ENCODE peak calls at places on chromosome 3, in four cellular contexts. G is IMR-90, H is A549, V is K562. P is an unnamed sample.

GRCh38 chr3:194091141-194091540 is 44.8 kb upstream of the HES1 start:
- DNase-seq in G (peak; percentile 72), H (peak; percentile 41), V (no peak), P (no peak)

GRCh38 chr3:38649500-38650247 is at the start of gene SCN5A:
- DNase-seq in G (no peak), H (peak; percentile 55), V (peak; percentile 95), P (no peak)

GRCh38 chr3:136366289-136366688 is 116.1 kb downstream of the PCCB start:
- DNase-seq in G (peak; percentile 68), H (no peak), V (no peak), P (no peak)

GRCh38 chr3:30982676-30983075 is 88.2 kb upstream of the GADL1 start:
- DNase-seq in G (no peak), H (no peak), V (no peak), P (no peak)

GRCh38 chr3:188721990-188722389 is 449.8 kb upstream of the TPRG1 start:
- DNase-seq in G (peak; percentile 16), H (no peak), V (no peak), P (no peak)

GRCh38 chr3:94101860-94102259 is 39.0 kb downstream of the NSUN3 start:
- DNase-seq in G (peak; percentile 15), H (no peak), V (no peak), P (no peak)

GRCh38 chr3:169112153-169112892 is 551.2 kb downstream of the MECOM start:
- DNase-seq in G (peak; percentile 93), H (no peak), V (no peak), P (peak; percentile 50)

GRCh38 chr3:65200312-65200711 is 512.5 kb upstream of the ADAMTS9 start:
- DNase-seq in G (no peak), H (no peak), V (no peak), P (no peak)

GRCh38 chr3:109927161-109927560 is 589.8 kb upstream of the DPPA4 start:
- DNase-seq in G (peak; percentile 98), H (peak; percentile 78), V (no peak), P (peak; percentile 40)

GRCh38 chr3:125481786-125482185 is 38.2 kb downstream of the SNX4 start:
- DNase-seq in G (no peak), H (no peak), V (no peak), P (no peak)

DNA sequence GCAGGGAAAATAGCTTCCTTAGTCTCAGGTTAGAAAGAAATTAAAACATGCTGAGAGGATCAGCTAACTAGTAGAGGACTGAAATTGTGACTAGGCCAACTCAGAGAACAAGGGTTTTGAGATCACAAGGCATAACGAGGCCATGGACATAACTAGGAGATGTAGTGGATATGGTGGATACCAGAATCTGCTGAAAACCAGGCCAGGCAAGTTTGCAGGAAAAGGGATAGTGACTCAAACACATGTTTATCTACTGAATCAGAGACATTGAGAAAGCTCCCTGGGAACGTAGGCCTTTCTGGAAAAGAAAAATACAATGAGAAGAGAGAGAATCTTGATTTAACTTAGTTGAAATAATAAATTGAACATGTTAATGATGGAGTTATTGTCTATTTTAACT is 326.5 kb upstream of the GBE1 start:
- DNase-seq in G (peak; percentile 67), H (no peak), V (no peak), P (peak; percentile 3)
- TF ChIP-seq SMC3 in G (no peak), H (no peak), V (no peak), P (no peak)

GRCh38 chr3:126620743-126621142 is 34.2 kb downstream of the TXNRD3 start:
- DNase-seq in G (no peak), H (no peak), V (no peak), P (no peak)
- TF ChIP-seq MAFK in G (no peak), H (no peak), V (no peak), P (no peak)

GRCh38 chr3:114450008-114450596 is 156.3 kb downstream of the TIGIT start:
- DNase-seq in G (no peak), H (no peak), V (no peak), P (no peak)
- TF ChIP-seq POLR2A in G (no peak), H (no peak), V (no peak), P (no peak)

GRCh38 chr3:86711634-86712033 is 279.3 kb downstream of the VGLL3 start:
- DNase-seq in G (no peak), H (no peak), V (no peak), P (no peak)

GRCh38 chr3:86708908-86709307 is 282.0 kb downstream of the VGLL3 start:
- DNase-seq in G (no peak), H (no peak), V (no peak), P (no peak)
- TF ChIP-seq SMC3 in G (no peak), H (no peak), V (no peak), P (no peak)

GRCh38 chr3:56323986-56324420 is 144.3 kb downstream of the ERC2 start:
- DNase-seq in G (peak; percentile 49), H (no peak), V (peak; percentile 20), P (no peak)
- TF ChIP-seq MAFK in G (no peak), H (no peak), V (no peak), P (no peak)

DNA sequence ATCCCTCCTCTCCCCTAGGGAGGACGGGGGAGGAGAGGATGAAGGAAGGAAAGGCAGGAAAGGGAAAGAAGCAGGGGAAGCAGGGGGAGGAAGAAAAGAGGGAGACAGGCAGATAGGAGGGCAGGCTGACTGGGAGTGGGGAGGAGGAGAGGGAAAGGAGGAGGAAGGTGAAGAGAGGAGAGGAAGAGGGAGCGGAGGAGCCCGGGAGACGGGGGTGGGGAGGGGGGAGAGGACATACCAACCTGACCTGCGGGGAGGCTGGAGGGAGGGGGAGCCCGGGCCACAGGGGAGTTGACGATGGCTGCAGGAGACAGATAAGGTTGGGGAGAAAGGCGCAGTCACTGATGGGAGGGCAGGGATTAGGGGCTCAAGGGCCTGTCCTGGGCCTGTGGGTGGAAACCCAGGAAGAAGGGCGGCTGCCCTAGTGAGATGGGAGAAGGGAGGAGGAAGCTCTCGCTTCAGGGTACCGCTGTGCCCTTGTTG is 28.1 kb downstream of the C3orf18 start:
- DNase-seq in G (no peak), H (no peak), V (peak; percentile 96), P (no peak)
- TF ChIP-seq POLR2A in G (no peak), H (no peak), V (no peak), P (no peak)